ENCODE peak calls at places on chromosomes 13 and 19, in eight cellular contexts. O is left ventricle myocardium inferior; T is ovary; M is fibroblast of lung; E is CD8-positive, alpha-beta memory T cell; G is CD8-positive, alpha-beta T cell; U is tibial nerve; C is H7. A is an unnamed sample. For H3K36me3, the result is how much of the 10 kb centered on the place peaks cover.

GRCh38 chr19:18644144-18645034 is 7.6 kb downstream of the KLHL26 start:
- DNase-seq in M (peak), O (no peak), G (no peak), T (no peak), U (peak), E (no peak), C (peak), A (no peak)

GRCh38 chr19:45057444-45057843 is 18.6 kb downstream of the CLASRP start:
- DNase-seq in U (no peak), E (no peak), G (no peak), T (no peak), O (no peak), C (peak), M (no peak), A (no peak)

GRCh38 chr13:44605275-44605674 is 29.1 kb upstream of the TSC22D1 start:
- DNase-seq in E (no peak), U (no peak), G (no peak), M (no peak), T (no peak), C (no peak), O (no peak), A (no peak)

GRCh38 chr19:8988204-8988603 is 22.0 kb downstream of the MUC16 start:
- DNase-seq in T (no peak), U (no peak), M (no peak), G (no peak), E (no peak), O (no peak), C (peak), A (no peak)

GRCh38 chr19:57620673-57621348 is 6.8 kb downstream of the ZNF134 start:
- DNase-seq in U (no peak), C (no peak), M (peak), G (no peak), T (no peak), E (no peak), O (no peak), A (no peak)

GRCh38 chr19:35595928-35596327 is 10.0 kb downstream of the PMIS2 start:
- DNase-seq in C (no peak), E (no peak), U (no peak), O (no peak), T (no peak), M (no peak), G (no peak), A (no peak)

GRCh38 chr19:14090509-14091085 is at the start of gene SAMD1:
- DNase-seq in O (peak), C (peak), G (peak), M (peak), E (peak), U (peak), T (peak), A (no peak)

GRCh38 chr13:30900952-30901749 is 4.9 kb upstream of the MEDAG start:
- DNase-seq in M (no peak), T (no peak), U (no peak), E (no peak), G (no peak), C (no peak), O (no peak), A (no peak)

GRCh38 chr13:70784590-70784989 is 676.3 kb upstream of the KLHL1 start:
- DNase-seq in C (no peak), G (no peak), U (no peak), E (no peak), M (no peak), O (no peak), T (no peak), A (no peak)

DNA sequence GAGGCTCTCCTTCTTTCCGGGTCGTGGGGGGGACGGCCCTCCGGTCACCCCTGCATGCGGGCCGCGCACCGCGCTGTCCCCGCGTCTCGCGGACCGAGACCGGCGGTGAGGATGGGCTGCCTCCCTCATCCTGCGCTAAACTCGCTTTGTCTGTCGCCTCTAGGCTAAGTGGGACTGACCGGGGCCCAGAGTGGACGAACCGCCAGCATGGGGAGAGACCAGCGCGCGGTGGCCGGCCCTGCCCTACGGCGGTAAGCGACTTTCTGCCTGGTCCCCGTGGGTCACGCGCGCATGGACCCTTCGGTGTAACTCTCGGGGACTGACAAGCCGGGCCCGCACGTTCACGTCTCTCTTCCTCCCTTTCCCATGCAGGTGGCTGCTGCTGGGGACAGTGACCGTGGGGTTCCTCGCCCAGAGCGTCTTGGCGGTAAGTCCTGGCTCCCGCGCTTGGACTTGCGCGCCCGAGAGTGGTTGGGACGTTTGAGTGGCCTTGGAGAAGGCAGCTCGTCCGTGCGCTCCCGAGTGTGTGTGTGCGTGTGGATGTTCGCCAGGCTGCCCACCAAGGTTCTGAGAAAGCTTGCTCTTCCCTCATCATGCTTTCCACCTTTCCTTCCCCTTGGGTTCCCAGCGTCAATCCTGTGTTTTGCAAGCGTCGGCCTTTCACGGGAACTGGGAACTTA is 753 bp downstream of the COL4A2 start:
- DNase-seq in G (no peak), O (no peak), U (no peak), M (peak), E (no peak), C (no peak), T (peak), A (no peak)
- H3K4me3 ChIP-seq in G (no peak), O (peak), U (peak), M (peak), E (no peak), C (peak), T (peak), A (peak)

DNA sequence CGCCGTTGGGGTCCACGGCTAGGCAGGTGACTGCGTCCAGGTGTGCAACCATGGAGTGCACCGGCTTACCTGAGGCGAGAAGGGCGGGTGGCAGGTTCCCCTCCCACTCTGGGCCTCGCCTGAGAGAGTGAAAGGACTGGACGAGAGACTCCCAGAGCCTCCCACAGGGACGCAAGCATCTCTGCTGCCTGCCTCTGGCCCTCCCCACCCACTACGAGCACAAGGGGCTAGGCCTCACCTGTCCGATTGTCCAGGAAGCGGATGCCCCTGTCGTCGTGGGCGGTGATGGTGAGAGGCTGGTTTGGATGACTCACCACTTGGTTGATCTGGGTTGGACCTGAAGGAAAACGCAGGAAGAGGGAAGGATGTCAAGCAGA is 5.1 kb upstream of the PRKD2 start:
- DNase-seq in T (no peak), G (no peak), O (no peak), M (peak), E (no peak), U (no peak), C (no peak), A (no peak)
- H3K36me3 ChIP-seq in T (under half), G (under half), O (half or more), M (under half), E (under half), U (under half), C (under half), A (under half)

GRCh38 chr19:5805465-5806132 is 732 bp downstream of the NRTN start:
- DNase-seq in C (peak), U (peak), G (peak), M (peak), E (peak), T (no peak), O (peak), A (no peak)
- H3K4me3 ChIP-seq in C (peak), U (peak), G (no peak), M (no peak), E (no peak), T (no peak), O (peak), A (peak)

DNA sequence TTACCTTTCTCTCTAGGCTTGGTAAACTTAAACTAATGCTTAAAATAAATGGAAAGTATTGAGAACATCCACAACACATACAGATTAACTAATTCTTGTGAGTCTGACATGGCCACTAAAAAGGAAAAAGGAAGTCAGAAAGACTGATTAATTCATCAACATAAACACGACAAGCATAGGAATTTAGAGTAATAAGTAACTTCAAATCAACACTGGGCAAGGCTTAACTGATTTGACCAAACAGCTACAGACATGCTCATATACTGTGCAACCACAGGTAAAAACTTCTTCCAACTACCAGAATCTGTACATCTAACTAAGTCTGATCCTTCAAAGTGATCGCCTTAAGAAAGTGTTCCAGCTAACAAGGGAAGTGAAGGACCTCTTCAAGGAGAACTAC is 20.5 kb downstream of the UGGT2 start:
- DNase-seq in M (no peak), E (no peak), C (no peak), G (no peak), U (no peak), T (no peak), O (no peak), A (no peak)
- H3K36me3 ChIP-seq in M (under half), E (under half), C (under half), G (under half), U (under half), T (under half), O (under half), A (under half)

GRCh38 chr19:12782174-12782423 is 6.7 kb upstream of the HOOK2 start:
- DNase-seq in E (peak), T (no peak), O (no peak), C (no peak), U (peak), M (no peak), G (no peak), A (no peak)
- H3K4me3 ChIP-seq in E (peak), T (peak), O (peak), C (peak), U (peak), M (peak), G (peak), A (peak)

A was measured in vagina.